ENCODE peak calls at places on chromosomes 13 and 19, in eight cellular contexts. I, O, R, U, V, J, K and L are unnamed samples.

GRCh38 chr19:48645652-48646191 is at the start of gene CA11:
- DNase-seq in R (no peak), V (no peak), U (no peak), K (no peak), O (peak), J (no peak), I (no peak), L (no peak)

GRCh38 chr19:35486268-35486708 is 4.0 kb downstream of the KRTDAP start:
- DNase-seq in J (no peak), R (no peak), V (no peak), O (no peak), I (no peak), U (no peak), K (no peak), L (no peak)

GRCh38 chr19:47129579-47129978 is 1.1 kb upstream of the SAE1 start:
- DNase-seq in U (no peak), K (no peak), R (no peak), V (no peak), J (no peak), O (no peak), I (no peak), L (no peak)

GRCh38 chr19:14114854-14115253 is 2.7 kb downstream of the PRKACA start:
- DNase-seq in K (no peak), J (peak), V (peak), R (peak), U (no peak), I (peak), O (no peak), L (no peak)

GRCh38 chr19:39907213-39907612 is 27.2 kb downstream of the FCGBP start:
- DNase-seq in R (peak), U (no peak), O (no peak), J (no peak), V (peak), I (no peak), K (no peak), L (no peak)

GRCh38 chr19:19628499-19629134 is 597 bp upstream of the LPAR2 start:
- DNase-seq in O (peak), U (peak), R (no peak), I (peak), K (no peak), V (peak), J (no peak), L (peak)

GRCh38 chr13:39023761-39024160 is 14.1 kb downstream of the PROSER1 start:
- DNase-seq in V (no peak), U (no peak), I (no peak), J (no peak), K (no peak), R (no peak), O (no peak), L (no peak)

GRCh38 chr19:7575426-7576040 is 20.1 kb upstream of the CAMSAP3 start:
- DNase-seq in U (no peak), I (no peak), K (no peak), O (peak), V (no peak), R (no peak), J (no peak), L (no peak)

GRCh38 chr13:92103673-92104296 is 705.4 kb downstream of the GPC5 start:
- DNase-seq in J (peak), R (no peak), I (no peak), V (no peak), O (no peak), U (no peak), K (no peak), L (no peak)

GRCh38 chr13:23472189-23472588 is 38.7 kb upstream of the SACS start:
- DNase-seq in J (no peak), K (no peak), V (no peak), I (no peak), R (no peak), U (no peak), O (no peak), L (no peak)